ENCODE peak calls at places on chromosomes 16 and 17, in five cellular contexts. K is neural progenitor cell; Z is choroid plexus epithelial cell; Y is CD8-positive, alpha-beta memory T cell; E is uterus. I is an unnamed sample.

GRCh38 chr16:89098767-89099430 is 5.2 kb downstream of the ACSF3 start:
- DNase-seq in Z (no peak), Y (no peak), K (no peak), E (no peak), I (no peak)

GRCh38 chr16:53131363-53132071 is 76.7 kb downstream of the CHD9 start:
- DNase-seq in Z (peak), E (peak), K (no peak), Y (peak), I (no peak)

GRCh38 chr16:632486-633335 is 1.9 kb downstream of the WFIKKN1 start:
- DNase-seq in Y (no peak), Z (no peak), E (no peak), K (no peak), I (no peak)

GRCh38 chr16:84408314-84408690 is 40.0 kb downstream of the ATP2C2 start:
- DNase-seq in E (no peak), Y (no peak), Z (no peak), K (no peak), I (no peak)

GRCh38 chr17:81403671-81404534 is 8.6 kb downstream of the BAHCC1 start:
- DNase-seq in Y (no peak), Z (peak), K (no peak), E (peak), I (no peak)

GRCh38 chr16:74667215-74667765 is 613 bp upstream of the RFWD3 start:
- DNase-seq in Y (no peak), Z (peak), E (peak), K (peak), I (no peak)

GRCh38 chr17:67244621-67245072 is 349 bp downstream of the HELZ start:
- DNase-seq in E (peak), K (no peak), Z (no peak), Y (peak), I (no peak)

GRCh38 chr17:28371245-28372202 is at the start of gene SARM1:
- DNase-seq in E (peak), Z (peak), K (peak), Y (peak), I (peak)

GRCh38 chr16:3235856-3236669 is 1.1 kb upstream of the ZNF200 start:
- DNase-seq in Y (peak), Z (no peak), K (peak), E (peak), I (no peak)

GRCh38 chr16:46649571-46649970 is 28.4 kb upstream of the SHCBP1 start:
- DNase-seq in K (no peak), E (peak), Z (no peak), Y (no peak), I (no peak)

GRCh38 chr16:68642436-68643064 is 2.6 kb upstream of the CDH3 start:
- DNase-seq in K (peak), Z (peak), E (peak), Y (no peak), I (no peak)

GRCh38 chr16:3029499-3030127 is 5.8 kb downstream of the THOC6 start:
- DNase-seq in E (no peak), K (no peak), Z (peak), Y (no peak), I (no peak)

GRCh38 chr17:75819116-75819515 is 25.1 kb downstream of the UNC13D start:
- DNase-seq in Z (no peak), Y (no peak), E (no peak), K (no peak), I (no peak)

GRCh38 chr17:36092228-36092627 is 2.3 kb upstream of the CCL3 start:
- DNase-seq in Z (no peak), Y (no peak), E (no peak), K (no peak), I (no peak)

GRCh38 chr16:1947369-1947670 is 4.3 kb upstream of the MSRB1 start:
- DNase-seq in K (no peak), Z (no peak), Y (no peak), E (no peak), I (no peak)
- H3K4me3 ChIP-seq in K (no peak), Z (no peak), Y (no peak), E (no peak), I (no peak)

GRCh38 chr17:19005442-19005773 is 844 bp upstream of the FAM83G start:
- DNase-seq in E (no peak), Z (no peak), Y (no peak), K (no peak), I (no peak)
- H3K4me3 ChIP-seq in E (no peak), Z (no peak), Y (no peak), K (no peak), I (no peak)

GRCh38 chr17:45171338-45172231 is 9.9 kb downstream of the HEXIM2 start:
- DNase-seq in E (peak), Z (no peak), K (peak), Y (no peak), I (no peak)
- H3K4me3 ChIP-seq in E (peak), Z (no peak), K (no peak), Y (no peak), I (peak)

DNA sequence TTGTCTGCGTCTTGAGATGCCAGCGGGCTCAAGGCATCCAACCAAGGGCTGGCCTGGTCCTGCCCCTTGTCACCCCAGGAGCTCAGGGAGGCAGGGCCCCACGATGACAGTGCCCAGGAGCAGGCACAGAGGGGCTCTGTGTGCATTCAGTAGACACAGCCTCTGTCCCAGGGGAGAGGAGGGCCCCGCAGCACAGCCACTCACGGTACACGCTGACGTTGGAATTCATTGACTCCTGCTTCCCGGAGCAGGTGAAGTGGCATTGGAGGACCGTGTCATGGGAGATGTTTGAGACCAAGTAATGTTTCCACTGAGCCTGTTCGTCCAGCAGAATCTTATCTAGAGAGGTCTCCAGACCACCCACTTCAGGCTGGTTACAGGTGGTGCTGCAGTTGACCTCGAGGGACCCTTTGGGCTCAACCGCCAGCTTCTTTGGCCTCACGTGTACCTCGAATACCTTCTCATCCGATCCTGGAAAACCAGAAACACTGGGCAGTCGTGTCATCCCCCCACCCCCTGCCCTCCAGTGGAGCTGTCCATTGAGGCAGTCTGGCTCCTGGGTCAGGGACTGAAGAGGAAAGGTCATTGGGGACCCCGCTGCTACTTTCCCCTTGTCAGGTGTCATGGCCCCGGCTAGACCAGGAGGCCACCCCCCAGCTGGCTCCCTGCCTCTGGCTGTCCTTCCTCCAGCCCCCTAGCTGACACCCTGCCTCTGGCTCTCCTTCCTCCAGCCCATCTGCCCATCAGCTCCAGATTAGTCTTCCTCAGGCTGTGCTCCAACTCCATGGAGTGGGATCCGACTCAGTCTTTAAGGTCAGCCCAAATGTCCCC is 7.0 kb downstream of the PRR29 start:
- DNase-seq in K (no peak), E (no peak), Z (no peak), Y (no peak), I (no peak)
- H3K4me3 ChIP-seq in K (no peak), E (no peak), Z (no peak), Y (no peak), I (no peak)

DNA sequence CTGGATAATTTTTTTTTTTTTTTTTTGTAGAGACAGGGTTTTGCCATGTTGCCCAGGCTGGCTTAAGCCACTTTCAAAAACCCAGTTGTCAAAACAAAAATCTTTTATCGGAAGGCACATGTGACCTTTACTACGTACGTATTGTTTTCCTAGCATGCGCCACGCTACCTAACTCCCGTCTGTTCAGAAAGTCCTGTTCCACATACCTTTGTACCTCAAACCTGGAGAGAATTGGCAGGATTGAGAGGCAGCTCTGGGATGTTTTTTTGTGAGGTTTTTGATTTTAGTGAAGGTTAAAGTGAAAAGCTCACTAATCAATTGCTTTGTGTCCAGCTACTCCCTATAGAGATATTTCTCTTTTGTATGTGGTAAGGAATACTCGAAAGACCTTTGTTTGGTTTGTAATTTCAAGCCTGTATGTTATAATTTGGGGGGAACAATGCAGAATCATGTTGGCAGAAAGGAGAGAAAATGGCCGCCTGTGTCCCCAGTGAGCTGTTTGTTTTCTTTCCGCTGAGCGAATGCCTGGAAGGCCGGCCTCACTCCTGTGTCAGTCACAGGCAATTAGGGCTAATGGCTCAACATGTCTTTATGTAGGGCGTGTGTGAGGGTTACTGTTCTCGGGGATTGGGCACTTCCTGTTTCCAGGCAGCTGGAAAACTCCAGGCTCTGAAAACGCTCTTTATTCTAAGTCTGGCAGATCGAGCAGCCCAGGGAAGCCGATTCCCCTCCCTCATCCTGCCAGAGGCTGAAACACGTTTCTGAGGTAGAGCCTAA is 60.8 kb upstream of the CLEC18A start:
- DNase-seq in Z (peak), K (peak), Y (no peak), E (peak), I (no peak)
- H3K4me3 ChIP-seq in Z (no peak), K (no peak), Y (no peak), E (no peak), I (no peak)

GRCh38 chr16:78183437-78183836 is 84.0 kb downstream of the WWOX start:
- DNase-seq in Y (no peak), Z (no peak), K (no peak), E (no peak), I (no peak)
- H3K4me3 ChIP-seq in Y (no peak), Z (no peak), K (no peak), E (no peak), I (no peak)

GRCh38 chr16:77332792-77333191 is 102.0 kb downstream of the ADAMTS18 start:
- DNase-seq in K (no peak), Y (no peak), Z (peak), E (no peak), I (no peak)

GRCh38 chr16:77335652-77336234 is 99.1 kb downstream of the ADAMTS18 start:
- DNase-seq in Z (no peak), K (peak), E (no peak), Y (no peak), I (no peak)

GRCh38 chr16:77331802-77332586 is 102.8 kb downstream of the ADAMTS18 start:
- DNase-seq in K (no peak), Y (no peak), E (no peak), Z (no peak), I (no peak)

DNA sequence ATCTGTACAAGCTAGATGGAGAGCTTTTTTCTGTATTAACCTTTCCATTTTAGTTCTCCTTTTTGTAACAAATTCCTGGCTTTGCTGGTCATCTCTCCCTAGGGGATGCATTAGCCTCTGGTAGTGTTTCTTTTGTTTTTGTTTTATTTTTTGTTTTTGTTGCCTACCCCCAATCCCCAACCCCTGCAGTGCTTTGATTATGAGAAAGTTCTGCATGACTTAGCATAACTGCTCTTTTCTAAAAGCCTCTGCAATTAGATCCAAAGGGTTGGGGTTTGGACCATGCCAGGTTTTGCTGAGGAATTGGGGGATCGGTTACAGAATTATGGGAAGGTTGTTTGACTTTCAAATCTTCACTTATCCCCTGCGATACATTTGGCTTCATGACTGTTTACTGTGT is 98.2 kb downstream of the ADAMTS18 start:
- DNase-seq in K (peak), Y (no peak), Z (peak), E (no peak), I (no peak)
- H3K4me3 ChIP-seq in K (peak), Y (no peak), Z (no peak), E (no peak), I (no peak)

DNA sequence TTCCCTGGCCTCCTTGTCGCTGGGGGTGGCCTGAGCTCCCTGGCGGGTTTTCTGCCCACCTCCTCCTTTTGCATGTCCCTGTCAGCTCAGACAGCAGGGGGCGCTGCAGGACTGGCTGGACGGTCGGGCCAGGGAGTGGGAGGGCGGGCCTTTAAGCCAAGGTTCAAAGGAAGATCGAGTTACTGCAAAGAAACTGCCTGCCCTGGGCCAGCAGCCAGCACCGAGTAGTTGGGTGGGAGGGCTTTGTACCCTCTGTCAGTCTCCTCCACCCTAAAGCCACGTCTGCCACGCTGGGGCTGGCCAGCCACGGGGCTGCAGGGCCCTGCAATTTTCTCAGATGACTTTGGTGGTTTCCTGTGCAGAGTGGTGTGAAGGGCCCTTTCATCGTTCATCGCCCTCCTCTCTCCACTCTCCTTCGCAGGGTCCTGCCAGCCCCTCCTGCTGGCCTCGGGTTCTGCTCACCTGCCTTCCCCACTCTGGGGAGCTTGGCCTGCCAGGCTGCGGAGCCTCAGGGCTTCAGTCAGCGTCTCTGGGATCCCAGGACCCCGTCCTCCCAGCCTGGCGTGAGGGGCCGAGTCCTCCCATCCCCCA is 12.3 kb downstream of the GPR142 start:
- DNase-seq in K (peak), Z (peak), E (peak), Y (peak), I (peak)
- H3K4me3 ChIP-seq in K (no peak), Z (no peak), E (no peak), Y (no peak), I (peak)

GRCh38 chr17:15448580-15448956 is 18.9 kb downstream of the CDRT4 start:
- DNase-seq in Y (no peak), K (no peak), E (no peak), Z (no peak), I (no peak)
- H3K4me3 ChIP-seq in Y (no peak), K (no peak), E (no peak), Z (no peak), I (no peak)

GRCh38 chr17:17412331-17412730 is 64.5 kb upstream of the MED9 start:
- DNase-seq in Z (peak), K (no peak), E (no peak), Y (no peak), I (no peak)

GRCh38 chr17:17415006-17415405 is 61.8 kb upstream of the MED9 start:
- DNase-seq in K (no peak), Z (no peak), Y (no peak), E (no peak), I (no peak)

GRCh38 chr17:17414316-17414937 is 62.4 kb upstream of the MED9 start:
- DNase-seq in Y (no peak), E (no peak), Z (peak), K (no peak), I (no peak)

GRCh38 chr17:17413215-17413792 is 63.5 kb upstream of the MED9 start:
- DNase-seq in Y (no peak), K (no peak), E (no peak), Z (no peak), I (no peak)

DNA sequence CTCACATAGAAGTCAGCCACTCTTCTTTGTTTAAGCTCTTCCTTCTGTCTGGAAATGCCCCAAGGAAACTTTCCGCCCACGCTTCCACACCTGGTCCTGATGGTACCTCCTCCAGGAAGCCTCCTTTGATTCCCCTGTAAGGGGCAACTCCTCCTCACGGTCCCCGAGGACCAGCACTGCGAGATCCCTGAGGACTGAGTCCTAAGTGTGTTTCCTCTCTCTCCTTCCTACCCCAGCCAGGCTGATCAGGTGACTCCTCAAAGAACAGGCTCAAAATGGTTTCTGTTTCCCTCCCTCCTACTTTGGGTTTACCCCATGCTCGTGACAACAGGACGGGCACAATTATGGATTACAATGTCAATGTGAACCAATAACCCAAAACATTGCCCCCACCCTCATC is 63.0 kb upstream of the MED9 start:
- DNase-seq in K (no peak), E (no peak), Z (no peak), Y (no peak), I (no peak)
- H3K4me3 ChIP-seq in K (no peak), E (no peak), Z (no peak), Y (no peak), I (no peak)

I was measured in Jurkat, Clone E6-1.